ENCODE peak calls at places on chromosomes 1 and 21, in six cellular contexts. One of them, this sample, is unnamed.

GRCh38 chr21:34874689-34875513 is 174.2 kb downstream of the RUNX1 start:
- DNase-seq in AG09309: no peak
- DNase-seq in T-helper 9 cell: no peak
- DNase-seq in CD4-positive, alpha-beta memory T cell: no peak
- DNase-seq in stimulated activated CD8-positive, alpha-beta memory T cell treated with anti-CD3 and anti-CD28 coated beads, Interleukin-15, amount 100 ng/mL, for 4 hours: no peak
- DNase-seq in cardiac muscle cell: no peak
- DNase-seq in this sample: peak; percentile 19

GRCh38 chr1:224873645-224874369 is 55.7 kb upstream of the DNAH14 start:
- DNase-seq in AG09309: peak; percentile 53
- DNase-seq in T-helper 9 cell: no peak
- DNase-seq in CD4-positive, alpha-beta memory T cell: no peak
- DNase-seq in stimulated activated CD8-positive, alpha-beta memory T cell treated with anti-CD3 and anti-CD28 coated beads, Interleukin-15, amount 100 ng/mL, for 4 hours: no peak
- DNase-seq in cardiac muscle cell: no peak
- DNase-seq in this sample: no peak

GRCh38 chr1:18294437-18295176 is 186.1 kb upstream of the KLHDC7A start:
- DNase-seq in AG09309: no peak
- DNase-seq in T-helper 9 cell: no peak
- DNase-seq in CD4-positive, alpha-beta memory T cell: no peak
- DNase-seq in stimulated activated CD8-positive, alpha-beta memory T cell treated with anti-CD3 and anti-CD28 coated beads, Interleukin-15, amount 100 ng/mL, for 4 hours: no peak
- DNase-seq in cardiac muscle cell: no peak
- DNase-seq in this sample: no peak

GRCh38 chr1:178609015-178609414 is 96.1 kb downstream of the TEX35 start:
- DNase-seq in AG09309: peak; percentile 73
- DNase-seq in T-helper 9 cell: no peak
- DNase-seq in CD4-positive, alpha-beta memory T cell: no peak
- DNase-seq in stimulated activated CD8-positive, alpha-beta memory T cell treated with anti-CD3 and anti-CD28 coated beads, Interleukin-15, amount 100 ng/mL, for 4 hours: no peak
- DNase-seq in cardiac muscle cell: no peak
- DNase-seq in this sample: no peak

GRCh38 chr1:174686213-174686612 is 238.4 kb downstream of the GPR52 start:
- DNase-seq in AG09309: no peak
- DNase-seq in T-helper 9 cell: no peak
- DNase-seq in CD4-positive, alpha-beta memory T cell: no peak
- DNase-seq in stimulated activated CD8-positive, alpha-beta memory T cell treated with anti-CD3 and anti-CD28 coated beads, Interleukin-15, amount 100 ng/mL, for 4 hours: no peak
- DNase-seq in cardiac muscle cell: no peak
- DNase-seq in this sample: no peak

GRCh38 chr1:118074101-118074500 is 110.9 kb downstream of the SPAG17 start:
- DNase-seq in AG09309: no peak
- DNase-seq in T-helper 9 cell: no peak
- DNase-seq in CD4-positive, alpha-beta memory T cell: no peak
- DNase-seq in stimulated activated CD8-positive, alpha-beta memory T cell treated with anti-CD3 and anti-CD28 coated beads, Interleukin-15, amount 100 ng/mL, for 4 hours: no peak
- DNase-seq in cardiac muscle cell: peak; percentile 20
- DNase-seq in this sample: no peak

GRCh38 chr1:74811421-74812179 is 78.6 kb downstream of the TYW3 start:
- DNase-seq in AG09309: no peak
- DNase-seq in T-helper 9 cell: no peak
- DNase-seq in CD4-positive, alpha-beta memory T cell: no peak
- DNase-seq in stimulated activated CD8-positive, alpha-beta memory T cell treated with anti-CD3 and anti-CD28 coated beads, Interleukin-15, amount 100 ng/mL, for 4 hours: no peak
- DNase-seq in cardiac muscle cell: peak; percentile 18
- DNase-seq in this sample: no peak

GRCh38 chr21:43375827-43376795 is 50.8 kb downstream of the SIK1 start:
- DNase-seq in AG09309: no peak
- DNase-seq in T-helper 9 cell: no peak
- DNase-seq in CD4-positive, alpha-beta memory T cell: no peak
- DNase-seq in stimulated activated CD8-positive, alpha-beta memory T cell treated with anti-CD3 and anti-CD28 coated beads, Interleukin-15, amount 100 ng/mL, for 4 hours: no peak
- DNase-seq in cardiac muscle cell: no peak
- DNase-seq in this sample: no peak

GRCh38 chr1:2311184-2312032 is 79.9 kb downstream of the MORN1 start:
- DNase-seq in AG09309: no peak
- DNase-seq in T-helper 9 cell: peak; percentile 52
- DNase-seq in CD4-positive, alpha-beta memory T cell: peak; percentile 47
- DNase-seq in stimulated activated CD8-positive, alpha-beta memory T cell treated with anti-CD3 and anti-CD28 coated beads, Interleukin-15, amount 100 ng/mL, for 4 hours: no peak
- DNase-seq in cardiac muscle cell: peak; percentile 71
- DNase-seq in this sample: no peak

GRCh38 chr1:55466921-55467320 is 251.8 kb upstream of the USP24 start:
- DNase-seq in AG09309: no peak
- DNase-seq in T-helper 9 cell: no peak
- DNase-seq in CD4-positive, alpha-beta memory T cell: no peak
- DNase-seq in stimulated activated CD8-positive, alpha-beta memory T cell treated with anti-CD3 and anti-CD28 coated beads, Interleukin-15, amount 100 ng/mL, for 4 hours: no peak
- DNase-seq in cardiac muscle cell: no peak
- DNase-seq in this sample: no peak

GRCh38 chr1:172777767-172778166 is 118.9 kb downstream of the FASLG start:
- DNase-seq in AG09309: no peak
- DNase-seq in T-helper 9 cell: no peak
- DNase-seq in CD4-positive, alpha-beta memory T cell: no peak
- DNase-seq in stimulated activated CD8-positive, alpha-beta memory T cell treated with anti-CD3 and anti-CD28 coated beads, Interleukin-15, amount 100 ng/mL, for 4 hours: no peak
- DNase-seq in cardiac muscle cell: no peak
- DNase-seq in this sample: no peak

GRCh38 chr1:115727706-115728249 is 40.7 kb downstream of the CASQ2 start:
- DNase-seq in AG09309: peak; percentile 74
- DNase-seq in T-helper 9 cell: no peak
- DNase-seq in CD4-positive, alpha-beta memory T cell: no peak
- DNase-seq in stimulated activated CD8-positive, alpha-beta memory T cell treated with anti-CD3 and anti-CD28 coated beads, Interleukin-15, amount 100 ng/mL, for 4 hours: no peak
- DNase-seq in cardiac muscle cell: no peak
- DNase-seq in this sample: peak; percentile 31

GRCh38 chr1:232767381-232768074 is 37.7 kb upstream of the MAP10 start:
- DNase-seq in AG09309: peak; percentile 57
- DNase-seq in T-helper 9 cell: no peak
- DNase-seq in CD4-positive, alpha-beta memory T cell: no peak
- DNase-seq in stimulated activated CD8-positive, alpha-beta memory T cell treated with anti-CD3 and anti-CD28 coated beads, Interleukin-15, amount 100 ng/mL, for 4 hours: no peak
- DNase-seq in cardiac muscle cell: no peak
- DNase-seq in this sample: no peak

GRCh38 chr1:73452522-73452921 is 745.5 kb downstream of the LRRIQ3 start:
- DNase-seq in AG09309: no peak
- DNase-seq in T-helper 9 cell: no peak
- DNase-seq in CD4-positive, alpha-beta memory T cell: no peak
- DNase-seq in stimulated activated CD8-positive, alpha-beta memory T cell treated with anti-CD3 and anti-CD28 coated beads, Interleukin-15, amount 100 ng/mL, for 4 hours: no peak
- DNase-seq in cardiac muscle cell: no peak
- DNase-seq in this sample: no peak

GRCh38 chr21:31804008-31804394 is 68.8 kb upstream of the HUNK start:
- DNase-seq in AG09309: no peak
- DNase-seq in T-helper 9 cell: no peak
- DNase-seq in CD4-positive, alpha-beta memory T cell: no peak
- DNase-seq in stimulated activated CD8-positive, alpha-beta memory T cell treated with anti-CD3 and anti-CD28 coated beads, Interleukin-15, amount 100 ng/mL, for 4 hours: no peak
- DNase-seq in cardiac muscle cell: no peak
- DNase-seq in this sample: no peak

GRCh38 chr1:25522240-25522639 is 21.2 kb upstream of the LDLRAP1 start:
- DNase-seq in AG09309: no peak
- DNase-seq in T-helper 9 cell: no peak
- DNase-seq in CD4-positive, alpha-beta memory T cell: no peak
- DNase-seq in stimulated activated CD8-positive, alpha-beta memory T cell treated with anti-CD3 and anti-CD28 coated beads, Interleukin-15, amount 100 ng/mL, for 4 hours: no peak
- DNase-seq in cardiac muscle cell: no peak
- DNase-seq in this sample: no peak

GRCh38 chr1:67339623-67340343 is 32.1 kb downstream of the IL12RB2 start:
- DNase-seq in AG09309: peak; percentile 33
- DNase-seq in T-helper 9 cell: no peak
- DNase-seq in CD4-positive, alpha-beta memory T cell: no peak
- DNase-seq in stimulated activated CD8-positive, alpha-beta memory T cell treated with anti-CD3 and anti-CD28 coated beads, Interleukin-15, amount 100 ng/mL, for 4 hours: no peak
- DNase-seq in cardiac muscle cell: no peak
- DNase-seq in this sample: no peak

GRCh38 chr1:37265786-37266667 is 208.4 kb upstream of the ZC3H12A start:
- DNase-seq in AG09309: no peak
- DNase-seq in T-helper 9 cell: no peak
- DNase-seq in CD4-positive, alpha-beta memory T cell: no peak
- DNase-seq in stimulated activated CD8-positive, alpha-beta memory T cell treated with anti-CD3 and anti-CD28 coated beads, Interleukin-15, amount 100 ng/mL, for 4 hours: no peak
- DNase-seq in cardiac muscle cell: no peak
- DNase-seq in this sample: no peak

GRCh38 chr21:29436143-29436542 is 137.4 kb downstream of the BACH1 start:
- DNase-seq in AG09309: no peak
- DNase-seq in T-helper 9 cell: no peak
- DNase-seq in CD4-positive, alpha-beta memory T cell: peak; percentile 32
- DNase-seq in stimulated activated CD8-positive, alpha-beta memory T cell treated with anti-CD3 and anti-CD28 coated beads, Interleukin-15, amount 100 ng/mL, for 4 hours: no peak
- DNase-seq in cardiac muscle cell: no peak
- DNase-seq in this sample: no peak

GRCh38 chr1:226674892-226675719 is 64.0 kb downstream of the ITPKB start:
- DNase-seq in AG09309: no peak
- DNase-seq in T-helper 9 cell: peak; percentile 69
- DNase-seq in CD4-positive, alpha-beta memory T cell: peak; percentile 89
- DNase-seq in stimulated activated CD8-positive, alpha-beta memory T cell treated with anti-CD3 and anti-CD28 coated beads, Interleukin-15, amount 100 ng/mL, for 4 hours: peak; percentile 53
- DNase-seq in cardiac muscle cell: no peak
- DNase-seq in this sample: peak; percentile 99

GRCh38 chr1:153262462-153263157 is 3.1 kb downstream of the LORICRIN start:
- DNase-seq in AG09309: no peak
- DNase-seq in T-helper 9 cell: no peak
- DNase-seq in CD4-positive, alpha-beta memory T cell: no peak
- DNase-seq in stimulated activated CD8-positive, alpha-beta memory T cell treated with anti-CD3 and anti-CD28 coated beads, Interleukin-15, amount 100 ng/mL, for 4 hours: no peak
- DNase-seq in cardiac muscle cell: no peak
- DNase-seq in this sample: no peak

GRCh38 chr21:14838400-14838799 is 226.4 kb downstream of the NRIP1 start:
- DNase-seq in AG09309: no peak
- DNase-seq in T-helper 9 cell: no peak
- DNase-seq in CD4-positive, alpha-beta memory T cell: no peak
- DNase-seq in stimulated activated CD8-positive, alpha-beta memory T cell treated with anti-CD3 and anti-CD28 coated beads, Interleukin-15, amount 100 ng/mL, for 4 hours: no peak
- DNase-seq in cardiac muscle cell: peak; percentile 9
- DNase-seq in this sample: no peak

GRCh38 chr21:38310619-38311018 is 53.8 kb downstream of the KCNJ15 start:
- DNase-seq in AG09309: peak; percentile 76
- DNase-seq in T-helper 9 cell: no peak
- DNase-seq in CD4-positive, alpha-beta memory T cell: no peak
- DNase-seq in stimulated activated CD8-positive, alpha-beta memory T cell treated with anti-CD3 and anti-CD28 coated beads, Interleukin-15, amount 100 ng/mL, for 4 hours: no peak
- DNase-seq in cardiac muscle cell: no peak
- DNase-seq in this sample: no peak

GRCh38 chr1:36433102-36433501 is 17.1 kb downstream of the OSCP1 start:
- DNase-seq in AG09309: no peak
- DNase-seq in T-helper 9 cell: no peak
- DNase-seq in CD4-positive, alpha-beta memory T cell: no peak
- DNase-seq in stimulated activated CD8-positive, alpha-beta memory T cell treated with anti-CD3 and anti-CD28 coated beads, Interleukin-15, amount 100 ng/mL, for 4 hours: no peak
- DNase-seq in cardiac muscle cell: no peak
- DNase-seq in this sample: no peak

GRCh38 chr1:161139765-161140164 is 7.3 kb upstream of the DEDD start:
- DNase-seq in AG09309: no peak
- DNase-seq in T-helper 9 cell: no peak
- DNase-seq in CD4-positive, alpha-beta memory T cell: peak; percentile 51
- DNase-seq in stimulated activated CD8-positive, alpha-beta memory T cell treated with anti-CD3 and anti-CD28 coated beads, Interleukin-15, amount 100 ng/mL, for 4 hours: no peak
- DNase-seq in cardiac muscle cell: peak; percentile 67
- DNase-seq in this sample: peak; percentile 16

GRCh38 chr1:246679211-246680177 is 44.7 kb upstream of the SCCPDH start:
- DNase-seq in AG09309: no peak
- DNase-seq in T-helper 9 cell: no peak
- DNase-seq in CD4-positive, alpha-beta memory T cell: no peak
- DNase-seq in stimulated activated CD8-positive, alpha-beta memory T cell treated with anti-CD3 and anti-CD28 coated beads, Interleukin-15, amount 100 ng/mL, for 4 hours: no peak
- DNase-seq in cardiac muscle cell: no peak
- DNase-seq in this sample: no peak

GRCh38 chr21:15281714-15282113 is 216.9 kb upstream of the NRIP1 start:
- DNase-seq in AG09309: no peak
- DNase-seq in T-helper 9 cell: no peak
- DNase-seq in CD4-positive, alpha-beta memory T cell: no peak
- DNase-seq in stimulated activated CD8-positive, alpha-beta memory T cell treated with anti-CD3 and anti-CD28 coated beads, Interleukin-15, amount 100 ng/mL, for 4 hours: no peak
- DNase-seq in cardiac muscle cell: no peak
- DNase-seq in this sample: no peak

GRCh38 chr1:204633665-204634064 is 51.9 kb downstream of the LRRN2 start:
- DNase-seq in AG09309: no peak
- DNase-seq in T-helper 9 cell: no peak
- DNase-seq in CD4-positive, alpha-beta memory T cell: no peak
- DNase-seq in stimulated activated CD8-positive, alpha-beta memory T cell treated with anti-CD3 and anti-CD28 coated beads, Interleukin-15, amount 100 ng/mL, for 4 hours: no peak
- DNase-seq in cardiac muscle cell: no peak
- DNase-seq in this sample: no peak

GRCh38 chr1:116154536-116154935 is 43.3 kb downstream of the MAB21L3 start:
- DNase-seq in AG09309: no peak
- DNase-seq in T-helper 9 cell: no peak
- DNase-seq in CD4-positive, alpha-beta memory T cell: no peak
- DNase-seq in stimulated activated CD8-positive, alpha-beta memory T cell treated with anti-CD3 and anti-CD28 coated beads, Interleukin-15, amount 100 ng/mL, for 4 hours: no peak
- DNase-seq in cardiac muscle cell: no peak
- DNase-seq in this sample: no peak

GRCh38 chr1:43774359-43774758 is 67.0 kb downstream of the ST3GAL3 start:
- DNase-seq in AG09309: peak; percentile 46
- DNase-seq in T-helper 9 cell: no peak
- DNase-seq in CD4-positive, alpha-beta memory T cell: no peak
- DNase-seq in stimulated activated CD8-positive, alpha-beta memory T cell treated with anti-CD3 and anti-CD28 coated beads, Interleukin-15, amount 100 ng/mL, for 4 hours: no peak
- DNase-seq in cardiac muscle cell: no peak
- DNase-seq in this sample: no peak

GRCh38 chr1:39576016-39576657 is 453 bp downstream of the PABPC4 start:
- DNase-seq in AG09309: no peak
- DNase-seq in T-helper 9 cell: peak; percentile 18
- DNase-seq in CD4-positive, alpha-beta memory T cell: peak; percentile 41
- DNase-seq in stimulated activated CD8-positive, alpha-beta memory T cell treated with anti-CD3 and anti-CD28 coated beads, Interleukin-15, amount 100 ng/mL, for 4 hours: peak; percentile 3
- DNase-seq in cardiac muscle cell: peak; percentile 58
- DNase-seq in this sample: no peak

GRCh38 chr1:221933814-221934213 is 191.9 kb upstream of the DUSP10 start:
- DNase-seq in AG09309: no peak
- DNase-seq in T-helper 9 cell: no peak
- DNase-seq in CD4-positive, alpha-beta memory T cell: no peak
- DNase-seq in stimulated activated CD8-positive, alpha-beta memory T cell treated with anti-CD3 and anti-CD28 coated beads, Interleukin-15, amount 100 ng/mL, for 4 hours: no peak
- DNase-seq in cardiac muscle cell: no peak
- DNase-seq in this sample: no peak